ENCODE peak calls at places on chromosomes 7 and 10, in four cellular contexts. A is neuronal stem cell, K is GM04504, U is HT-29. P is an unnamed sample.

GRCh38 chr7:18405731-18406130 is 89.8 kb upstream of the HDAC9 start:
- DNase-seq in A (no peak), K (no peak), U (no peak), P (no peak)

GRCh38 chr7:20954711-20955641 is 168.3 kb upstream of the SP8 start:
- DNase-seq in A (no peak), K (no peak), U (no peak), P (peak; percentile 50)

GRCh38 chr10:58666024-58666423 is 153.4 kb downstream of the BICC1 start:
- DNase-seq in A (no peak), K (no peak), U (no peak), P (no peak)

GRCh38 chr10:42866115-42866995 is 83.8 kb downstream of the BMS1 start:
- DNase-seq in A (peak; percentile 74), K (peak; percentile 44), U (peak; percentile 79), P (peak; percentile 61)

GRCh38 chr10:1978593-1978992 is 241.3 kb upstream of the ADARB2 start:
- DNase-seq in A (no peak), K (no peak), U (no peak), P (no peak)

GRCh38 chr7:50729962-50730361 is 52.7 kb downstream of the GRB10 start:
- DNase-seq in A (no peak), K (peak; percentile 17), U (no peak), P (no peak)

GRCh38 chr7:50662996-50663395 is 97.8 kb upstream of the DDC start:
- DNase-seq in A (no peak), K (no peak), U (no peak), P (no peak)

GRCh38 chr7:81752318-81752714 is 17.5 kb downstream of the HGF start:
- DNase-seq in A (no peak), K (no peak), U (no peak), P (no peak)

GRCh38 chr10:48655426-48656240 is 29.0 kb upstream of the WDFY4 start:
- DNase-seq in A (no peak), K (no peak), U (peak; percentile 65), P (no peak)

GRCh38 chr10:102334106-102334505 is 61.4 kb upstream of the NFKB2 start:
- DNase-seq in A (peak; percentile 88), K (no peak), U (no peak), P (no peak)

GRCh38 chr10:17787087-17787942 is 21.8 kb upstream of the MRC1 start:
- DNase-seq in A (no peak), K (peak; percentile 80), U (no peak), P (no peak)

GRCh38 chr10:99733366-99733765 is 1.3 kb downstream of the CUTC start:
- DNase-seq in A (no peak), K (no peak), U (no peak), P (no peak)

GRCh38 chr7:7178906-7179305 is 3.4 kb upstream of the C1GALT1 start:
- DNase-seq in A (no peak), K (no peak), U (no peak), P (peak; percentile 51)

GRCh38 chr7:117283371-117283770 is 39.5 kb downstream of the WNT2 start:
- DNase-seq in A (no peak), K (peak; percentile 80), U (no peak), P (peak; percentile 14)

GRCh38 chr7:2477447-2478386 is 1.5 kb upstream of the GRIFIN start:
- DNase-seq in A (no peak), K (peak; percentile 40), U (peak; percentile 79), P (peak; percentile 68)

GRCh38 chr7:1149351-1149794 is 10.6 kb downstream of the ZFAND2A start:
- DNase-seq in A (no peak), K (no peak), U (no peak), P (no peak)

GRCh38 chr7:5237286-5237685 is 45.5 kb upstream of the SLC29A4 start:
- DNase-seq in A (no peak), K (peak; percentile 48), U (no peak), P (peak; percentile 36)

GRCh38 chr10:71597821-71598498 is 121.6 kb downstream of the C10orf105 start:
- DNase-seq in A (no peak), K (no peak), U (no peak), P (no peak)

GRCh38 chr7:71613316-71613715 is 481.4 kb downstream of the GALNT17 start:
- DNase-seq in A (peak; percentile 64), K (no peak), U (no peak), P (no peak)

GRCh38 chr10:110016037-110016436 is 8.3 kb downstream of the ADD3 start:
- DNase-seq in A (peak; percentile 48), K (peak; percentile 10), U (peak; percentile 47), P (peak; percentile 48)

GRCh38 chr7:150838965-150839650 is 13.2 kb upstream of the AOC1 start:
- DNase-seq in A (no peak), K (no peak), U (no peak), P (no peak)

GRCh38 chr7:108037140-108037539 is 34.2 kb upstream of the LAMB1 start:
- DNase-seq in A (no peak), K (no peak), U (no peak), P (no peak)

GRCh38 chr7:93931655-93932054 is 10.1 kb downstream of the GNG11 start:
- DNase-seq in A (no peak), K (no peak), U (no peak), P (no peak)

GRCh38 chr10:26628395-26628794 is 69.1 kb upstream of the PDSS1 start:
- DNase-seq in A (no peak), K (no peak), U (no peak), P (no peak)